ENCODE peak calls at places on chromosomes 7 and 10, in eight cellular contexts. B, C, Y, L, P, F, T and A are unnamed samples.

GRCh38 chr7:3494890-3495289 is 193.8 kb downstream of the SDK1 start:
- DNase-seq in L (no peak), C (no peak), B (no peak), P (no peak), F (no peak), T (no peak), Y (no peak), A (no peak)

GRCh38 chr7:111561659-111561908 is 708 bp downstream of the IMMP2L start:
- DNase-seq in L (no peak), F (no peak), Y (no peak), P (no peak), B (no peak), T (no peak), C (peak), A (no peak)

GRCh38 chr7:21330462-21331178 is 97.3 kb upstream of the SP4 start:
- DNase-seq in P (no peak), F (no peak), B (no peak), L (no peak), C (no peak), Y (no peak), T (no peak), A (no peak)

GRCh38 chr7:80604436-80604835 is 34.0 kb upstream of the CD36 start:
- DNase-seq in F (no peak), Y (no peak), P (no peak), C (no peak), B (no peak), L (no peak), T (no peak), A (no peak)

GRCh38 chr7:36127075-36127740 is 25.8 kb upstream of the EEPD1 start:
- DNase-seq in C (no peak), T (no peak), B (no peak), L (no peak), P (no peak), F (peak), Y (no peak), A (no peak)

GRCh38 chr7:100571829-100572116 is 1.9 kb downstream of the SAP25 start:
- DNase-seq in L (no peak), F (no peak), B (peak), Y (no peak), T (no peak), P (no peak), C (no peak), A (no peak)

GRCh38 chr10:78177013-78177370 is 143.3 kb downstream of the RPS24 start:
- DNase-seq in F (no peak), B (no peak), P (no peak), Y (no peak), T (no peak), C (no peak), L (no peak), A (no peak)

GRCh38 chr7:108282427-108282996 is 152.4 kb upstream of the LAMB4 start:
- DNase-seq in P (no peak), B (no peak), C (no peak), L (no peak), F (no peak), T (no peak), Y (no peak), A (no peak)

GRCh38 chr7:92652536-92652935 is 62.3 kb upstream of the FAM133B start:
- DNase-seq in F (no peak), C (no peak), P (no peak), T (no peak), L (no peak), B (no peak), Y (no peak), A (no peak)

GRCh38 chr10:30186371-30186875 is 127.0 kb upstream of the JCAD start:
- DNase-seq in F (no peak), T (no peak), C (no peak), B (no peak), Y (no peak), L (no peak), P (no peak), A (no peak)

GRCh38 chr7:104217620-104218019 is 9.8 kb upstream of the ORC5 start:
- DNase-seq in C (no peak), P (no peak), F (no peak), Y (no peak), L (no peak), T (no peak), B (no peak), A (no peak)

GRCh38 chr7:25669300-25669781 is 441.1 kb upstream of the NPVF start:
- DNase-seq in T (no peak), B (no peak), C (no peak), F (no peak), P (no peak), Y (no peak), L (no peak), A (no peak)

GRCh38 chr10:43945908-43946307 is 297.2 kb upstream of the ZNF32 start:
- DNase-seq in B (no peak), Y (no peak), P (no peak), C (no peak), L (no peak), F (no peak), T (no peak), A (no peak)

GRCh38 chr7:35329026-35329425 is 75.1 kb upstream of the TBX20 start:
- DNase-seq in B (no peak), P (no peak), Y (no peak), T (no peak), C (no peak), L (no peak), F (no peak), A (no peak)

GRCh38 chr7:20185988-20186387 is 31.2 kb downstream of the MACC1 start:
- DNase-seq in C (no peak), P (no peak), T (no peak), L (no peak), F (no peak), B (no peak), Y (no peak), A (no peak)

GRCh38 chr7:80699030-80699638 is 60.7 kb downstream of the CD36 start:
- DNase-seq in L (no peak), B (no peak), C (no peak), Y (no peak), T (peak), F (peak), P (no peak), A (no peak)

GRCh38 chr7:20113423-20114027 is 103.7 kb downstream of the MACC1 start:
- DNase-seq in T (no peak), L (no peak), C (no peak), Y (no peak), B (no peak), F (no peak), P (no peak), A (no peak)

GRCh38 chr10:62681211-62681940 is 123.1 kb upstream of the ADO start:
- DNase-seq in T (no peak), L (peak), F (no peak), B (peak), Y (no peak), P (peak), C (peak), A (no peak)

GRCh38 chr10:4108693-4109092 is 323.7 kb upstream of the KLF6 start:
- DNase-seq in C (no peak), T (no peak), B (no peak), Y (no peak), L (no peak), F (no peak), P (no peak), A (no peak)

GRCh38 chr10:119104653-119105024 is 726 bp downstream of the DENND10 start:
- DNase-seq in T (no peak), P (no peak), C (peak), B (peak), F (no peak), L (no peak), Y (no peak), A (no peak)

GRCh38 chr7:134941185-134941900 is 45.0 kb upstream of the AGBL3 start:
- DNase-seq in B (no peak), F (peak), T (no peak), C (no peak), Y (no peak), P (no peak), L (no peak), A (no peak)

GRCh38 chr7:141944811-141945210 is 2.0 kb downstream of the CLEC5A start:
- DNase-seq in Y (no peak), T (no peak), P (no peak), L (no peak), F (no peak), C (no peak), B (no peak), A (no peak)

GRCh38 chr7:2209146-2209960 is 23.4 kb downstream of the MAD1L1 start:
- DNase-seq in B (peak), Y (peak), T (peak), P (no peak), C (peak), F (peak), L (peak), A (peak)

GRCh38 chr10:110843796-110844616 is 27.7 kb upstream of the PDCD4 start:
- DNase-seq in P (no peak), C (no peak), L (no peak), F (no peak), Y (no peak), T (no peak), B (no peak), A (no peak)

GRCh38 chr10:50552308-50552707 is 71.4 kb downstream of the SGMS1 start:
- DNase-seq in B (no peak), F (peak), P (no peak), T (no peak), Y (no peak), L (no peak), C (no peak), A (no peak)

GRCh38 chr10:68075550-68076004 is 494 bp upstream of the HERC4 start:
- DNase-seq in P (no peak), B (no peak), Y (no peak), F (no peak), C (no peak), L (no peak), T (peak), A (no peak)

GRCh38 chr7:48365010-48365409 is 193.8 kb downstream of the ABCA13 start:
- DNase-seq in F (no peak), P (no peak), C (no peak), B (no peak), L (no peak), Y (no peak), T (no peak), A (no peak)

GRCh38 chr7:33743594-33743993 is 161.7 kb upstream of the BMPER start:
- DNase-seq in C (no peak), Y (no peak), L (no peak), F (peak), T (peak), P (no peak), B (no peak), A (no peak)

GRCh38 chr7:2199956-2200583 is 32.7 kb downstream of the MAD1L1 start:
- DNase-seq in B (no peak), T (no peak), L (no peak), F (no peak), P (no peak), Y (no peak), C (no peak), A (peak)

GRCh38 chr10:126302831-126303230 is 85.4 kb downstream of the ADAM12 start:
- DNase-seq in Y (no peak), B (no peak), P (no peak), C (no peak), L (no peak), T (no peak), F (peak), A (no peak)

GRCh38 chr10:126417220-126417825 is 29.0 kb upstream of the ADAM12 start:
- DNase-seq in B (no peak), F (no peak), T (no peak), C (no peak), Y (no peak), L (no peak), P (no peak), A (no peak)

GRCh38 chr7:45920543-45921380 is at the start of gene IGFBP3:
- DNase-seq in T (no peak), F (peak), L (no peak), P (no peak), Y (no peak), B (peak), C (no peak), A (peak)

GRCh38 chr7:98133181-98133580 is 26.5 kb downstream of the LMTK2 start:
- DNase-seq in C (no peak), P (no peak), T (no peak), B (no peak), L (no peak), F (no peak), Y (no peak), A (no peak)

GRCh38 chr7:132251327-132251659 is 325.0 kb downstream of the PLXNA4 start:
- DNase-seq in B (peak), Y (no peak), P (no peak), T (peak), L (no peak), F (no peak), C (no peak), A (peak)

GRCh38 chr7:128795129-128795528 is 3.4 kb downstream of the CCDC136 start:
- DNase-seq in B (no peak), L (no peak), P (no peak), C (no peak), F (no peak), Y (no peak), T (no peak), A (no peak)

GRCh38 chr10:127046975-127047877 is 142.0 kb downstream of the DOCK1 start:
- DNase-seq in B (no peak), C (no peak), F (peak), P (no peak), Y (no peak), T (no peak), L (no peak), A (no peak)

GRCh38 chr7:128833148-128833938 is 3.1 kb downstream of the FLNC start:
- DNase-seq in P (no peak), Y (no peak), T (no peak), F (peak), C (no peak), B (peak), L (no peak), A (peak)